ENCODE peak calls at places on chromosomes 16 and 17, in five cellular contexts. U is stomach, O is fibroblast of lung, D is thoracic aorta, J is psoas muscle. F is an unnamed sample.

GRCh38 chr16:48627148-48627547 is 17.2 kb upstream of the N4BP1 start:
- DNase-seq in D (no peak), O (no peak), U (no peak), J (no peak), F (no peak)

GRCh38 chr16:67463059-67463458 is 17.9 kb downstream of the ATP6V0D1 start:
- DNase-seq in D (no peak), O (no peak), J (peak), U (no peak), F (no peak)

GRCh38 chr16:6642271-6642670 is 690.4 kb upstream of the RBFOX1 start:
- DNase-seq in O (no peak), D (no peak), U (no peak), J (no peak), F (no peak)

GRCh38 chr16:49739381-49739780 is 116.5 kb downstream of the ZNF423 start:
- DNase-seq in O (no peak), J (no peak), U (no peak), D (no peak), F (no peak)

GRCh38 chr17:32006957-32007462 is at the start of gene LRRC37B:
- DNase-seq in D (peak), O (peak), U (peak), J (peak), F (peak)

GRCh38 chr16:58814348-58814801 is 80.3 kb upstream of the GOT2 start:
- DNase-seq in J (no peak), U (peak), O (peak), D (no peak), F (no peak)

GRCh38 chr16:28136751-28137434 is 73.4 kb upstream of the GSG1L start:
- DNase-seq in D (no peak), O (no peak), U (no peak), J (no peak), F (no peak)

GRCh38 chr16:84982434-84982833 is 28.9 kb downstream of the ZDHHC7 start:
- DNase-seq in U (peak), O (no peak), D (no peak), J (peak), F (no peak)

GRCh38 chr16:61042736-61043135 is 993.5 kb downstream of the CDH8 start:
- DNase-seq in U (no peak), J (no peak), O (no peak), D (no peak), F (no peak)

GRCh38 chr16:46826618-46827017 is 4.4 kb downstream of the C16orf87 start:
- DNase-seq in D (no peak), J (no peak), U (no peak), O (peak), F (no peak)

GRCh38 chr16:19085679-19086200 is 18.3 kb downstream of the COQ7 start:
- DNase-seq in D (no peak), O (peak), J (no peak), U (peak), F (no peak)

GRCh38 chr16:82639666-82640336 is 13.0 kb downstream of the CDH13 start:
- DNase-seq in D (no peak), J (peak), U (peak), O (peak), F (no peak)

GRCh38 chr17:81387235-81388060 is 7.8 kb upstream of the BAHCC1 start:
- DNase-seq in J (peak), D (no peak), U (peak), O (peak), F (no peak)

GRCh38 chr16:67541391-67542263 is 13.0 kb downstream of the RIPOR1 start:
- DNase-seq in J (peak), D (no peak), U (no peak), O (peak), F (no peak)

GRCh38 chr16:62077998-62078397 is 41.8 kb upstream of the CDH8 start:
- DNase-seq in D (no peak), U (no peak), O (no peak), J (no peak), F (no peak)

DNA sequence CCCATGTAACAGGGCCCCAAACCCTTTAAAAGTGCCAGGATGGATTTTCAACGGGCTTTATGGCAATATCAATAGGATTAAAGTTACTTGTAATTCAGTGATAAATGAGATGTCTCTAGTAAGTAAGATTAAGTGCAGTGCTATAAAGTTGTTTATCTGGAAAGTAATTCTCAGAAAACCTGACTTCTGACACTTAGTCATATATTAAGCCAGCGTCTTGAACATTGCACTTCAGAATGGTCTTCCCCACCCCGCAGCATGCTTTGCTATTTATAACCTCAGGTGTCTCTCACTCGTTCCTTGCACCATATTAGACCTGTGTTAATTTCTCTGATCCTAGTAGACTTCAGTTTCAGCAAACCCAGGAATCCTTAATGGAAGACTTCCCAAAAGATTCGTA is 2.1 kb upstream of the MAF start:
- DNase-seq in O (no peak), D (no peak), J (no peak), U (no peak), F (no peak)
- H3K4me3 ChIP-seq in O (no peak), D (peak), J (peak), U (peak), F (no peak)

GRCh38 chr17:16288860-16289571 is 64.3 kb downstream of the CENPV start:
- DNase-seq in U (no peak), D (no peak), J (no peak), O (no peak), F (no peak)

GRCh38 chr17:16287563-16288027 is 65.7 kb downstream of the CENPV start:
- DNase-seq in D (no peak), U (peak), O (peak), J (no peak), F (no peak)

GRCh38 chr17:16285646-16286008 is 67.6 kb downstream of the CENPV start:
- DNase-seq in O (no peak), J (no peak), D (no peak), U (no peak), F (no peak)

GRCh38 chr17:16286009-16286946 is 67.0 kb downstream of the CENPV start:
- DNase-seq in J (peak), D (peak), U (peak), O (peak), F (peak)

DNA sequence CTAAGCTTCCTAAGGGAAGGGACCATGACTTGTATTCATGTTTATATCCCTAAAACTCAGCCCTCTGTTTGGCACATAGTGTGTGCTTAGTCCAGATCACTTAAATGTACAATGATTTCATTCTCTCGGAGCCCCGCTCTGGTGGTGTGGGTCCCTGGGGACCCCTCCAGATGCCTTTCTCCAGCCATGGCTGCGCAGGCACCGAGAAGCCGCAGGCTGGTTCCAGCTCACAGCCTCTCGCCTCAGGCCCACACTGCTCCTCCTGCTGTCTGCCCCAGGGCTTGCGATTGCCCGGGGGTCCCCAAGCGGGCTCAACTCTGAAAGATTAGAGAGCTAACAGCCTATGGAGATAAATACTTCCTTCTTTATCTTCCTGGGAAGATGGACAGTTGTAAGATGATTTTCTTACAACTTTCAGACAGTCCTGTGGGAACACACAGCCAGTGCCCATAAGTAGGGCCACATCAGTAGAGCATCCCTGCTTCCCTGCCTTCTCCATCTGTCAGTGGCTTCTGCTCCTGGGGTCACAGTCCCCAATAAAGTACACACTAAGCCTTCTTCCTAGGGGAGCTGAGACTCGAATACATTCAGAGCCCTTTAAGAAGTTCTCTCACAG is 66.2 kb downstream of the CENPV start:
- DNase-seq in J (peak), O (no peak), U (no peak), D (no peak), F (no peak)
- TF ChIP-seq CTCF in J (no peak), O (peak), U (no peak), D (no peak), F (peak)

GRCh38 chr16:69562818-69563217 is 2.9 kb upstream of the NFAT5 start:
- DNase-seq in O (no peak), U (no peak), D (no peak), J (no peak), F (no peak)

GRCh38 chr16:69565611-69566436 is at the start of gene NFAT5:
- DNase-seq in D (peak), O (peak), U (peak), J (peak), F (no peak)

GRCh38 chr16:69564845-69565610 is 738 bp upstream of the NFAT5 start:
- DNase-seq in J (no peak), D (no peak), O (peak), U (no peak), F (no peak)

GRCh38 chr16:69561901-69562300 is 3.9 kb upstream of the NFAT5 start:
- DNase-seq in D (no peak), O (no peak), J (no peak), U (no peak), F (no peak)

DNA sequence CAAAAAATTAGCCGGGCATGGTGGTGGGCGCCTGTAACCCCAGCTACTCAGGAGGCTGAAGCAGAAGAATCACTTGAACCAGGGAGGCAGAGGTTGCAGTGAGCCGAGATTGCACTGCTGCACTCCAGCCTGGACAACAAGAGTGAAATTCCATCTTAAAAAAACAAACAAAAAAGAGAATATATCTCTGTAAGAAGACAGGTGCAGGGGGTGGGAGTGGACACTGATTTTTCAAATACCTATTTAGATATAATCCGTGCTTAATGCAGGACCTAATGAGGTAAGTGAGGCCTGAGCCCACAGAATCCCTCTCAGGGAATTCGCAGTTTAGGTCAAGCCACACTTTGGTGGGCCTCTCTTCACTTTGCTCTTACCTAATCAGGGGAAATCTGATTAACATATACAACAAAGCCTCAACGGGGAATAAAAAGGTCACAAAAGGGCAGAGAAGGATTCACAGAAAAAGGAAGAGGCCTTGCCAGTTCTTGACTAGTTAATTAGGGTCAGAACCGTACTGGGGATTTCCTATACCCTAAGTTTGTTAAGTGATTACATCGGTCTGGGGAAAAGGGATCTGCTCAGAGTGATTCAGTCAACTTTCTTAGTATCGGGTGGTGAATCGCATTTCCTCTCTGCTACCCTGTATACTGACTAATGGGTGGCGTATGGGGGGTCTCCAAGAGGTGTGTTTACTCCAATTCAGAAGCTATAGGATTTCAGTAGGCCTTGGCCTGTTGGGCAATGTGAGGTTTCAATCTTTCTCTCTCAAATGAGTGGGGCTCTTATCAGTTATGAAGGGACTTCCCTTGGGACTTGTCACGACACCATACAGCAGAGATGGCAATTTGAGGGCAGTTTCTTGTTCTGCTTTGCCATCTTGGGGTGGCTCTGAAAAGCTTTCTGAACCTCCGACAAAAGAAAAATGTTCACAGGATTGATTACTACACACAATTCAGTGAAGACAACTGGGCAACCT is 1.9 kb upstream of the NFAT5 start:
- DNase-seq in O (peak), J (no peak), D (no peak), U (no peak), F (peak)
- H3K4me3 ChIP-seq in O (no peak), J (peak), D (peak), U (peak), F (peak)

DNA sequence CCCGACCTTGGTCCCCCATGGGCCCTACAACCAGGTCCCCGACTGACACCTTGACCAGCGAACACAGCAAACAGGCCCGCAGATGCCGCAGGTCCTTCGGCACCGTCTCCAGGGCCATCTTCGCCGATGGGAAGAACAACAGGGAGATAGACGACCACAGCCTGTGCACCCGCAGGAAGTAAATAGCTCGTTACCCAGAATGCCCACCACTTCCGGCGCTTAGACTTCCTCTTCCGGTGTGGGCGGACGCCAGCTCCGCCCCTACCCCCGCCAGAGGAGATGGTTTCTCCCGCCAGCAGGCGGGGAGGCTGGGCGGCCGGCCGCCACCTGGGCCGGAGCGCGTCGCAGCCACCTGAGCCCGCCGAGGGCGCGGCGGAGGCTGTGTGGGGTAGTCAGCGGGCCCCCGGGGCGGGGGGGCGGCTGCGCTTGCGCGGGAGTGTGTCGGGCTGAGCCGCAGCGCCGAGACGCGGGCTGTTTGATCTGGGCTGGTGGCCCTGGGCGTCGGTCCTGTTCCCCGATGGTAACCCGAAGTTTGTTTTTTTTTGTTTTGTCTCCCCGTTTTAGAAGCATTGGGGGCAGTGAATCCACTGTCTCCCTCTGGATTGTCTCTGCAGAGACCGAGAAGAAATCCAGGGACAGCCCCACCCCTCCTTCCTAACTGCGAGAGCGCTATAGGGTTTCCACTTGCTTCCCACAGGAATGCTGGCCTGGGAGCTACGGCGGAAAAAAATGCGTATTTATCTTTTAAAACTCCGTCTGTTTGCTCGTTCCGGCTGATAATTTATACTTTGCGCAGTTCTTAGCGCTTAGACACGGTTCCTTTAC is at the start of gene SUPT4H1:
- DNase-seq in U (peak), O (peak), D (no peak), J (peak), F (peak)
- TF ChIP-seq CTCF in U (no peak), O (no peak), D (no peak), J (no peak), F (no peak)

DNA sequence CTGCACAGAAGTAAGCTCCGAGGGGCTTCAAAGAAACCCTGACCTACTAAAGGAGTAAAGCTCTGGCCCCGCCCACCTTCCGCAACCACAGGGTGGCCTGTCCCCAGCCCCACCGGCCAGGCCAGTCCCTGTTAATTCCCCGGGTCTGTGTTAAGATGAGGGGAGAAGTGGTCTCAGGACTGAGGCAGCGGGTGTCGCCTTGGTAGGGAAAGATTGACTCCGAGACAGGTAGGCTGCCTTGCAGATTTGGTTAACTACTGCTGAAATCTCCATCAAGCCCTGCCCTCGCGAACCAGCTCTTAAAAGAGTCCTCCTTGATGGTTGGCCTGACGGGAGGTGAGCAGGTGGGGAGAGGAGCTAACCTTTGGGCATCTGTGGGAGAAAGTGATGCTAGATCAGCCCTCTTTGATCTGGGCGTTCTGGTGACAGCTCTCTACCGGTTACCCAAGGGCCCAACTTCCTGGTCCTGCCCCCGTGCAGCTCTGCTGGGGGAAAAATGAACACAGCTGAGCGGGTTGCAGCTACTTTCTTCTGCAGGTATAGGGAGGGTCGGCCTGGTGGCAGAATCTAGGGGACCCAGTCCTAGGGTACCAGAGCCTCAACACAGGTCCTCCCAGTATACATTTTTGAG is 2.8 kb downstream of the SHISA9 start:
- DNase-seq in J (no peak), O (no peak), U (no peak), D (no peak), F (no peak)
- H3K4me3 ChIP-seq in J (no peak), O (no peak), U (no peak), D (no peak), F (no peak)

GRCh38 chr16:24580665-24581064 is 41.3 kb downstream of the RBBP6 start:
- DNase-seq in U (no peak), J (no peak), O (peak), D (no peak), F (no peak)
- TF ChIP-seq CTCF in U (no peak), J (peak), O (peak), D (peak), F (no peak)

GRCh38 chr17:28716740-28717577 is 709 bp downstream of the RAB34 start:
- DNase-seq in U (no peak), O (peak), D (no peak), J (peak), F (no peak)
- H3K4me3 ChIP-seq in U (peak), O (peak), D (peak), J (peak), F (no peak)

GRCh38 chr17:78063489-78063888 is 65.1 kb downstream of the TMC6 start:
- DNase-seq in O (no peak), J (no peak), U (no peak), D (no peak), F (no peak)

GRCh38 chr17:78069695-78070094 is 58.9 kb downstream of the TMC6 start:
- DNase-seq in D (no peak), J (no peak), U (no peak), O (no peak), F (no peak)

DNA sequence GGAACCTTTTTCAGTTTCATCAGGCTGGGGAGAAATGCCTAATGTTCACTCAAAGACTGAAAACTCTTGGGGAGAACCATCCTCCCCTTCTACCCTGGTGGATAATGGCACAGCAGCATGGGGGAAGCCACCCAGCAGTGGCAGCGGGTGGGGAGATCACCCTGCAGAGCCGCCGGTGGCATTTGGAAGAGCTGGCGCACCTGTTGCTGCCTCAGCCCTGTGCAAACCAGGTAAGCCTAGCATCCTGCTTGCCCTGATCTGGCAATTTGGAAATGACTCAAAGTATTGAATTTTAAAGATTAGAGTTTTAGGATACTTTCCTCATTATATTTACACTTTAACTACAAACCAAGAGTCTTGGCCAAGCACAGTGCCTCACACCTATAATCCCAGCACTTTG is 63.8 kb downstream of the TMC6 start:
- DNase-seq in D (no peak), O (no peak), U (no peak), J (no peak), F (no peak)
- TF ChIP-seq CTCF in D (no peak), O (no peak), U (no peak), J (no peak), F (no peak)